ENCODE peak calls at places on chromosomes 13 and 19, in eight cellular contexts. R, Z, K, V, Y, O, A and Q are unnamed samples.

GRCh38 chr19:19474950-19475781 is 40.2 kb downstream of the TSSK6 start:
- DNase-seq in O (no peak), K (no peak), A (no peak), Y (no peak), Z (no peak), V (no peak), R (peak; percentile 64), Q (no peak)

GRCh38 chr19:3358919-3359849 is 7.2 kb upstream of the NFIC start:
- DNase-seq in Y (peak; percentile 92), Z (no peak), R (peak; percentile 82), A (no peak), V (no peak), O (peak; percentile 72), K (peak; percentile 86), Q (no peak)

GRCh38 chr19:10100163-10100785 is 2.2 kb downstream of the ANGPTL6 start:
- DNase-seq in O (no peak), Z (no peak), R (no peak), V (no peak), Y (no peak), A (no peak), K (no peak), Q (no peak)

GRCh38 chr19:44603201-44603945 is 10.0 kb upstream of the IGSF23 start:
- DNase-seq in K (no peak), A (peak; percentile 93), V (peak; percentile 91), R (no peak), O (peak; percentile 83), Z (no peak), Y (no peak), Q (peak; percentile 85)

GRCh38 chr19:10299545-10300458 is 9.8 kb downstream of the ZGLP1 start:
- DNase-seq in Z (no peak), V (no peak), Y (no peak), O (no peak), R (no peak), A (no peak), K (no peak), Q (no peak)

GRCh38 chr19:6774821-6775707 is 2.6 kb downstream of the VAV1 start:
- DNase-seq in K (no peak), O (peak; percentile 66), Y (no peak), Z (no peak), R (no peak), V (no peak), A (no peak), Q (no peak)

GRCh38 chr13:49110122-49110831 is 109.9 kb upstream of the MLNR start:
- DNase-seq in V (peak; percentile 78), Z (peak; percentile 66), O (peak; percentile 93), Y (peak; percentile 68), K (peak; percentile 54), R (peak; percentile 68), A (peak; percentile 66), Q (peak; percentile 73)

GRCh38 chr13:21069561-21070004 is 8.2 kb upstream of the LATS2 start:
- DNase-seq in R (no peak), A (peak; percentile 88), K (no peak), O (peak; percentile 96), Y (no peak), Z (no peak), V (peak; percentile 85), Q (peak; percentile 72)

GRCh38 chr19:2145831-2146241 is 5.5 kb downstream of the AP3D1 start:
- DNase-seq in Z (no peak), K (no peak), V (no peak), R (no peak), Y (no peak), A (no peak), O (no peak), Q (no peak)

GRCh38 chr19:20923077-20923871 is at the start of gene ZNF85:
- DNase-seq in R (peak; percentile 87), Y (peak; percentile 80), K (peak; percentile 82), O (peak; percentile 91), V (peak; percentile 95), A (peak; percentile 63), Z (peak; percentile 75), Q (peak; percentile 73)

GRCh38 chr19:36009220-36009619 is 607 bp upstream of the SYNE4 start:
- DNase-seq in Z (peak; percentile 30), O (peak; percentile 76), R (peak; percentile 80), A (peak; percentile 13), Y (peak; percentile 90), K (peak; percentile 72), V (peak; percentile 40), Q (no peak)

GRCh38 chr13:87147076-87147475 is 524.1 kb upstream of the SLITRK5 start:
- DNase-seq in Z (no peak), K (no peak), A (no peak), O (peak; percentile 11), R (no peak), V (no peak), Y (no peak), Q (peak; percentile 12)

GRCh38 chr19:54444737-54445136 is 4.3 kb upstream of the LENG8 start:
- DNase-seq in Z (no peak), Y (no peak), O (no peak), A (no peak), R (no peak), K (no peak), V (no peak), Q (no peak)

GRCh38 chr19:1590641-1591397 is 1.8 kb downstream of the MBD3 start:
- DNase-seq in V (no peak), R (no peak), Y (peak; percentile 74), K (peak; percentile 70), Z (no peak), A (no peak), O (peak; percentile 31), Q (no peak)

GRCh38 chr13:37417042-37417441 is 181.5 kb downstream of the POSTN start:
- DNase-seq in K (no peak), Y (no peak), Z (no peak), A (no peak), R (no peak), O (peak; percentile 20), V (no peak), Q (no peak)

GRCh38 chr13:64718116-64718515 is 2512.0 kb downstream of the PCDH9 start:
- DNase-seq in Y (no peak), O (no peak), V (no peak), K (no peak), A (no peak), Z (no peak), R (no peak), Q (no peak)

GRCh38 chr19:39209196-39209595 is 5.1 kb upstream of the SYCN start:
- DNase-seq in Y (no peak), Z (no peak), O (no peak), K (no peak), V (no peak), A (no peak), R (no peak), Q (no peak)

DNA sequence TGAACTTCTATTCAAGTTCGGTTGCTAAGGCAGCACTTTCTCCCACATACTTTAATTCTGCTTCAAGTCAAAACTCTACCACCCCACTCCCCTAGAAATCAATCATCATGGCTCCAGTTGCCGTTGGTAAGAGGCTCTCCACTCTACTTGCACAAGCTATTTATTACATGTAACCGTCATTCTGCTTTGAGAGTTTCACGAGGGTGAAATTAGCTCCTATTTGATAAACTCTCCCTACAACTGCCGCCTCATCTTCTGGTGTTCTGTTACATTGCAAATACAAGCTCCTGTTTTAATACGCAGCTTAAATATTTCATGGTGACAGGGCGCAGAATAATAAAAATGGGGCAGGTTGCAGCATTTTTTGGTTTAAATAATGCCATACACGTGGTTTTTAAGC is 28.6 kb downstream of the SLC7A1 start:
- DNase-seq in Z (no peak), V (no peak), R (no peak), Y (no peak), A (no peak), K (no peak), O (no peak), Q (no peak)
- TF ChIP-seq CTCF in Z (no peak), V (no peak), R (no peak), Y (no peak), A (no peak), K (no peak), O (no peak), Q (no peak)

GRCh38 chr19:5269926-5270325 is 70.7 kb downstream of the PTPRS start:
- DNase-seq in K (no peak), V (no peak), O (no peak), R (no peak), Z (no peak), Y (no peak), A (no peak), Q (no peak)

GRCh38 chr19:5269279-5269678 is 71.3 kb downstream of the PTPRS start:
- DNase-seq in A (no peak), V (no peak), K (no peak), Z (no peak), R (no peak), O (no peak), Y (no peak), Q (no peak)

GRCh38 chr19:5273782-5274181 is 66.8 kb downstream of the PTPRS start:
- DNase-seq in Z (no peak), V (no peak), R (no peak), Y (no peak), O (no peak), K (no peak), A (no peak), Q (no peak)

GRCh38 chr19:5268801-5269200 is 71.8 kb downstream of the PTPRS start:
- DNase-seq in Y (no peak), V (no peak), Z (no peak), R (no peak), O (no peak), A (no peak), K (no peak), Q (no peak)

GRCh38 chr19:5271145-5271544 is 69.5 kb downstream of the PTPRS start:
- DNase-seq in V (no peak), R (no peak), A (no peak), Y (no peak), Z (no peak), K (no peak), O (no peak), Q (no peak)
- TF ChIP-seq CTCF in V (peak; percentile 41), R (no peak), A (peak; percentile 28), Y (peak; percentile 43), Z (peak; percentile 35), K (no peak), O (peak; percentile 19), Q (no peak)

GRCh38 chr13:22915442-22916082 is 265.2 kb upstream of the SGCG start:
- DNase-seq in R (peak; percentile 68), Z (peak; percentile 77), A (no peak), O (peak; percentile 71), Y (peak; percentile 55), K (peak; percentile 26), V (peak; percentile 18), Q (no peak)
- TF ChIP-seq CTCF in R (no peak), Z (peak; percentile 61), A (no peak), O (no peak), Y (no peak), K (no peak), V (no peak), Q (no peak)

DNA sequence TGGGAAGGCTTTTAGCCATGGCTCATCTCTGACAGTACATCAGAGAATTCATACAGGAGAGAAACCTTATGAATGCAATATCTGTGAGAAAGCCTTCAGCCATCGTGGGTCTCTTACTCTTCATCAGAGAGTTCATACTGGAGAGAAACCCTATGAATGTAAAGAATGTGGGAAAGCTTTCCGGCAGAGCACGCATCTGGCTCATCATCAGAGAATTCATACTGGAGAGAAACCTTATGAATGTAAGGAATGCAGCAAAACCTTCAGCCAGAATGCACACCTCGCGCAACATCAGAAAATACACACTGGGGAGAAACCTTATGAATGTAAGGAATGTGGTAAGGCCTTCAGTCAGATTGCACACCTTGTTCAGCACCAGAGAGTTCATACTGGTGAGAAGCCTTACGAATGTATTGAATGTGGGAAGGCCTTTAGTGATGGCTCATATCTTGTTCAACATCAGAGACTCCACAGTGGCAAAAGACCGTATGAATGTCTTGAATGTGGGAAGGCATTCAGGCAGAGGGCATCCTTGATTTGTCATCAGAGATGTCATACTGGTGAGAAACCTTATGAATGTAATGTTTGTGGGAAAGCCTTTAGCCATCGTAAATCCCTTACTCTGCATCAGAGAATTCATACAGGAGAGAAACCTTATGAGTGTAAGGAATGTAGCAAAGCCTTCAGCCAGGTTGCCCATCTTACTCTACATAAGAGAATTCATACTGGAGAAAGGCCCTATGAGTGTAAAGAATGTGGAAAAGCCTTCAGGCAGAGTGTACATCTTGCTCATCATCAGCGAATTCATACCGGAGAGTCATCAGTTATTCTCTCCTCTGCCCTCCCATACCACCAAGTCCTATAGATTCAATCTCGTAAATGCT is 10.7 kb downstream of the ZNF470 start:
- DNase-seq in A (no peak), R (no peak), K (no peak), V (no peak), Y (no peak), O (no peak), Z (no peak), Q (no peak)
- TF ChIP-seq CTCF in A (no peak), R (no peak), K (no peak), V (no peak), Y (no peak), O (no peak), Z (no peak), Q (no peak)